ENCODE peak calls at places on chromosomes 12 and 14, in four cellular contexts. One of them, this sample, is unnamed.
A peak's percentile ranks its signal among the peaks of the same experiment; 100 is the strongest.

GRCh38 chr12:6197996-6198395 is 2.2 kb upstream of the CD9 start:
- DNase-seq in ovary: no peak
- DNase-seq in K562: no peak
- DNase-seq in A549: no peak
- DNase-seq in this sample: no peak

GRCh38 chr12:9244894-9245293 is 36.7 kb upstream of the PZP start:
- DNase-seq in ovary: no peak
- DNase-seq in K562: no peak
- DNase-seq in A549: peak; percentile 4
- DNase-seq in this sample: no peak

GRCh38 chr12:45794422-45794821 is 64.9 kb downstream of the ARID2 start:
- DNase-seq in ovary: no peak
- DNase-seq in K562: no peak
- DNase-seq in A549: no peak
- DNase-seq in this sample: no peak

GRCh38 chr14:58196198-58196597 is 3.8 kb upstream of the ACTR10 start:
- DNase-seq in ovary: no peak
- DNase-seq in K562: no peak
- DNase-seq in A549: no peak
- DNase-seq in this sample: no peak

GRCh38 chr14:52885230-52885629 is 65.6 kb downstream of the FERMT2 start:
- DNase-seq in ovary: no peak
- DNase-seq in K562: no peak
- DNase-seq in A549: no peak
- DNase-seq in this sample: no peak

GRCh38 chr14:92093320-92093719 is 13.1 kb downstream of the ATXN3 start:
- DNase-seq in ovary: no peak
- DNase-seq in K562: no peak
- DNase-seq in A549: peak; percentile 14
- DNase-seq in this sample: no peak

GRCh38 chr12:115771065-115771464 is 506.4 kb downstream of the MED13L start:
- DNase-seq in ovary: no peak
- DNase-seq in K562: no peak
- DNase-seq in A549: peak; percentile 51
- DNase-seq in this sample: no peak

GRCh38 chr12:93943766-93944165 is 204.6 kb upstream of the PLXNC1 start:
- DNase-seq in ovary: no peak
- DNase-seq in K562: no peak
- DNase-seq in A549: peak; percentile 31
- DNase-seq in this sample: no peak

GRCh38 chr14:94021001-94021400 is 5.1 kb upstream of the OTUB2 start:
- DNase-seq in ovary: no peak
- DNase-seq in K562: no peak
- DNase-seq in A549: peak; percentile 22
- DNase-seq in this sample: no peak

GRCh38 chr14:93286212-93286890 is 46.5 kb downstream of the BTBD7 start:
- DNase-seq in ovary: no peak
- DNase-seq in K562: no peak
- DNase-seq in A549: peak; percentile 18
- DNase-seq in this sample: no peak

GRCh38 chr12:119179335-119180021 is 747 bp downstream of the HSPB8 start:
- DNase-seq in ovary: peak; percentile 38
- DNase-seq in K562: peak; percentile 33
- DNase-seq in A549: peak; percentile 69
- DNase-seq in this sample: no peak

GRCh38 chr12:65689508-65689907 is 134.8 kb upstream of the HMGA2 start:
- DNase-seq in ovary: no peak
- DNase-seq in K562: no peak
- DNase-seq in A549: no peak
- DNase-seq in this sample: no peak

GRCh38 chr12:75878382-75878720 is 153.2 kb downstream of the PHLDA1 start:
- DNase-seq in ovary: peak; percentile 52
- DNase-seq in K562: no peak
- DNase-seq in A549: no peak
- DNase-seq in this sample: no peak

GRCh38 chr12:72295101-72295500 is 22.9 kb downstream of the TRHDE start:
- DNase-seq in ovary: no peak
- DNase-seq in K562: no peak
- DNase-seq in A549: no peak
- DNase-seq in this sample: no peak

GRCh38 chr12:124847675-124848074 is 16.0 kb downstream of the SCARB1 start:
- DNase-seq in ovary: no peak
- DNase-seq in K562: no peak
- DNase-seq in A549: no peak
- DNase-seq in this sample: no peak

GRCh38 chr14:68672609-68673285 is 120.1 kb downstream of the ZFP36L1 start:
- DNase-seq in ovary: no peak
- DNase-seq in K562: no peak
- DNase-seq in A549: no peak
- DNase-seq in this sample: no peak

GRCh38 chr14:91306547-91306946 is 62.0 kb upstream of the GPR68 start:
- DNase-seq in ovary: no peak
- DNase-seq in K562: no peak
- DNase-seq in A549: no peak
- DNase-seq in this sample: no peak

DNA sequence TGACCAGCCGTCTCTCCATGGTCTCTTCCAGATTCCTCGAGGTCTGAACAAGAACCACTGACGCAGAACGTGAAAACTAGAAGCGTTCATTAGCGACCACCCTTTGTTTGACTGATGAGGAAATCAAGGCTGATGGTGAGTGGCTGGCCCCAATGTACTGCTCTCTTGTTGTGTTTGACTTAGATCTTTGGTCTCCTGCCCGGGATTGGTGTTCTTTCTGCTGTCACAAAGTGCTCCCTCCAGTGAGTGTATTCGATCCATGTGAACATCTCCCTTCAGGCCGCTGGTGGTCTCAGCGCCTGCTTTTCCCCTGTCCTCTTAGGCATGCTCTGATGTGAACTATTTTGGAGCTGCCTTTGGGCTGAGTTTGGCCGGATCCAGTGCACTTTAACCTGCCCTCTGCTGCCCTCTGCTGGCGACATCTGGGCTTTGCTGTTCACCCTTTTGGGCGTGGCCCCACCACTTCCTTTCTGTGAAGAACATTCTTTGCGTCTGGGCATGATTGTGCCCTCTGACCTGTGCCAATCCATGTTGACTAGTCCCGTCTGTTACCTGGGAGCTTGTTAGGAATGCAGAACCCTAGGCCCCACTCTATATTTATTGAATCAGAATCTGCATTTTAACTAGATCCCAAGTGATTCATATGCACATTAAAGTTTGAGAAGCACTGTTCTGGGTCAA is 279.1 kb downstream of the TTC6 start:
- DNase-seq in ovary: peak; percentile 44
- DNase-seq in K562: peak; percentile 70
- DNase-seq in A549: peak; percentile 74
- DNase-seq in this sample: peak; percentile 95
- TF ChIP-seq EP300 in ovary: no peak
- TF ChIP-seq EP300 in K562: no peak
- TF ChIP-seq EP300 in A549: no peak
- TF ChIP-seq EP300 in this sample: no peak

GRCh38 chr14:32255855-32256254 is 52.8 kb upstream of the RNU6-8 start:
- DNase-seq in ovary: no peak
- DNase-seq in K562: no peak
- DNase-seq in A549: no peak
- DNase-seq in this sample: no peak

GRCh38 chr14:32252030-32252670 is 49.1 kb upstream of the RNU6-8 start:
- DNase-seq in ovary: peak; percentile 61
- DNase-seq in K562: peak; percentile 38
- DNase-seq in A549: peak; percentile 80
- DNase-seq in this sample: peak; percentile 68

GRCh38 chr14:32256606-32257005 is 53.5 kb upstream of the RNU6-8 start:
- DNase-seq in ovary: no peak
- DNase-seq in K562: no peak
- DNase-seq in A549: no peak
- DNase-seq in this sample: no peak

GRCh38 chr14:32258574-32258973 is 55.5 kb upstream of the RNU6-8 start:
- DNase-seq in ovary: no peak
- DNase-seq in K562: no peak
- DNase-seq in A549: no peak
- DNase-seq in this sample: no peak

GRCh38 chr14:32254952-32255679 is 52.0 kb upstream of the RNU6-8 start:
- DNase-seq in ovary: peak; percentile 80
- DNase-seq in K562: peak; percentile 19
- DNase-seq in A549: peak; percentile 76
- DNase-seq in this sample: no peak
- H3K27ac ChIP-seq in ovary: no peak overlapping the region
- H3K27ac ChIP-seq in K562: no peak overlapping the region
- H3K27ac ChIP-seq in A549: peak overlapping the region; percentile 54
- H3K27ac ChIP-seq in this sample: peak overlapping the region; percentile 75

GRCh38 chr14:76954371-76954770 is 74.1 kb downstream of the IRF2BPL start:
- DNase-seq in ovary: no peak
- DNase-seq in K562: no peak
- DNase-seq in A549: no peak
- DNase-seq in this sample: no peak
- H3K4me1 ChIP-seq in ovary: peaks cover 13% of the 10 kb centered on the region
- H3K4me1 ChIP-seq in K562: peaks cover 44% of the 10 kb centered on the region
- H3K4me1 ChIP-seq in A549: peaks cover 91% of the 10 kb centered on the region
- H3K4me1 ChIP-seq in this sample: peaks cover 86% of the 10 kb centered on the region

GRCh38 chr12:50764861-50765324 is 992 bp downstream of the ATF1 start:
- DNase-seq in ovary: peak; percentile 43
- DNase-seq in K562: no peak
- DNase-seq in A549: peak; percentile 72
- DNase-seq in this sample: no peak

GRCh38 chr12:50764116-50764860 is 387 bp downstream of the ATF1 start:
- DNase-seq in ovary: peak; percentile 56
- DNase-seq in K562: peak; percentile 90
- DNase-seq in A549: peak; percentile 63
- DNase-seq in this sample: no peak

GRCh38 chr12:50765325-50765911 is 1.5 kb downstream of the ATF1 start:
- DNase-seq in ovary: peak; percentile 34
- DNase-seq in K562: peak; percentile 42
- DNase-seq in A549: peak; percentile 80
- DNase-seq in this sample: no peak

GRCh38 chr12:50763637-50764115 is at the start of gene ATF1:
- DNase-seq in ovary: peak; percentile 88
- DNase-seq in K562: peak; percentile 86
- DNase-seq in A549: peak; percentile 97
- DNase-seq in this sample: peak; percentile 98
- TF ChIP-seq EP300 in ovary: no peak
- TF ChIP-seq EP300 in K562: peak; percentile 37
- TF ChIP-seq EP300 in A549: no peak
- TF ChIP-seq EP300 in this sample: no peak

DNA sequence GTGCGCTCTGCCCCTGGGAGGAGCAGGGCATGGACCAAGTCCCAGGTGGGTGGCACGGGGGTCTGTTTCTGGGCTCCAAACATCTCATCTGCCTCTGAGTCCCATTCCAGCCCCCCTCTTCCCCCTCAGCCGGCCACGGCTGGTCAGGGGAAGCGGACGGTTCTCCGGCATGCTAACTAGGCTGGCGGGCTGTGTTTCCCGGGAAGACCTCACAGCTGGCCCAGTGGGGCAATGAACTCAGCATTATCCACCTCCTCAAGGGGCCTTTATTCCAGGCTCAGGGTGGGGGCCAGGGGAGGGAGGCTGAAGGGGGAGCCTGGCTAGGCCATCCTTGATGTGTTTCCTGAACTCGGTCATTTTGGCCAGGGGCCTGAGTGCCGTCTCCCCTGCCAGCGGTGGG is 7.7 kb downstream of the LRP1 start:
- DNase-seq in ovary: peak; percentile 80
- DNase-seq in K562: no peak
- DNase-seq in A549: no peak
- DNase-seq in this sample: no peak
- H3K27ac ChIP-seq in ovary: peak overlapping the region; percentile 83
- H3K27ac ChIP-seq in K562: no peak overlapping the region
- H3K27ac ChIP-seq in A549: no peak overlapping the region
- H3K27ac ChIP-seq in this sample: peak overlapping the region; percentile 99

GRCh38 chr12:49871263-49871561 is 28.3 kb upstream of the BCDIN3D start:
- DNase-seq in ovary: no peak
- DNase-seq in K562: no peak
- DNase-seq in A549: no peak
- DNase-seq in this sample: no peak
- H3K4me1 ChIP-seq in ovary: peaks cover 21% of the 10 kb centered on the region
- H3K4me1 ChIP-seq in K562: peaks cover 39% of the 10 kb centered on the region
- H3K4me1 ChIP-seq in A549: no peaks in the 10 kb centered on the region
- H3K4me1 ChIP-seq in this sample: peaks cover 33% of the 10 kb centered on the region

DNA sequence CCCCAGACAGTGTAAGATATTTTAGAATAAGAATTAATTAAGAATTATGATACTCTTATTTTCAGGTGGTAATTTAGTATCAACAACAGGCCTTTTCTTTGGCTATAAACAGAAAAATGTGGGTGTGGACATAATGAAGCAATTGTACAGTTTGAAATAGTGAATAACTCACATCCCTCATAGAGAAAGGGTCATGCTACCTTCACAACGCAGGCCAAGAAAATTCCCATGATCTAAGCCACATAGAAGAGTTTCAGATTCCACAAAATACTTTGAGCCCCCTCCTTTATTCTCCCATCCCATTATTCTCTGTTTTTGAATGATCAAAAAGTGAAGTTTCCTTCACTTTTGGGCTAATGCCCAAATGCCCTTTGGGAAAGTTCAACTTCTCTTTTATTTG is 23.5 kb upstream of the DHRS7 start:
- DNase-seq in ovary: no peak
- DNase-seq in K562: no peak
- DNase-seq in A549: no peak
- DNase-seq in this sample: no peak
- TF ChIP-seq EP300 in ovary: no peak
- TF ChIP-seq EP300 in K562: no peak
- TF ChIP-seq EP300 in A549: no peak
- TF ChIP-seq EP300 in this sample: no peak

DNA sequence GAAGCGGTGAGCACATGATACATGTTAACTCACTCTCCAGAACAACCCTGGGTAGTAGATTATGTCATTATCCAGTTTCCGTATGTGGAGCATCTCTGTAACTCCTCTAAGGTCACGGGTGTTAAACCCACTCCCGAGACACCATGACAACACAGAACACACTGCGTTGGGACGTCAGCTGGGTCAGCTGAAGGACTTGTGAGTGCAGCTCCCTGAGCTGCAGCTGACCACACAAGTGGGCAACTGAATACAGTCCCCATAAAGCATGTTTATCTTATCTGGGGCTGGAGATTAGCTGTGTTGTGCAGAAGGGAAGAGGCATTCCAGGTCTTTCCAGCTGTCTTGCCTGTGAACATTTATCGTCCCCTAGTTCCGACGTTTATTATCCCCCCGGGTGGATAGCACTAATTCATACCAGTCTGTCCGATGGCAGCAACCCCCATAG is 211.5 kb downstream of the CHST11 start:
- DNase-seq in ovary: peak; percentile 32
- DNase-seq in K562: no peak
- DNase-seq in A549: no peak
- DNase-seq in this sample: no peak
- H3K27ac ChIP-seq in ovary: peak overlapping the region; percentile 36
- H3K27ac ChIP-seq in K562: no peak overlapping the region
- H3K27ac ChIP-seq in A549: peak overlapping the region; percentile 84
- H3K27ac ChIP-seq in this sample: peak overlapping the region; percentile 24

GRCh38 chr14:102512713-102513373 is 3.3 kb upstream of the ANKRD9 start:
- DNase-seq in ovary: no peak
- DNase-seq in K562: no peak
- DNase-seq in A549: no peak
- DNase-seq in this sample: no peak
- H3K4me1 ChIP-seq in ovary: peaks cover 4% of the 10 kb centered on the region
- H3K4me1 ChIP-seq in K562: peaks cover 8% of the 10 kb centered on the region
- H3K4me1 ChIP-seq in A549: peaks cover 23% of the 10 kb centered on the region
- H3K4me1 ChIP-seq in this sample: peaks cover 27% of the 10 kb centered on the region

This sample was measured in esophagus muscularis mucosa.